ENCODE peak calls at places on chromosomes 4 and X, in nine cellular contexts. One of them, this sample, is unnamed.

GRCh38 chrX:17719651-17720050 is 17.6 kb upstream of the SCML1 start:
- DNase-seq in effector CD4-positive, alpha-beta T cell: no peak
- DNase-seq in SK-N-DZ: no peak
- DNase-seq in endodermal cell: no peak
- DNase-seq in H4: no peak
- DNase-seq in posterior vena cava: no peak
- DNase-seq in stimulated activated CD8-positive, alpha-beta memory T cell treated with anti-CD3 and anti-CD28 coated beads, Interleukin-12 subunit alpha, Interleukin-12 subunit beta, amount 100 ng/mL, for 4 hours: no peak
- DNase-seq in Calu3: no peak
- DNase-seq in midbrain: no peak
- DNase-seq in this sample: no peak

GRCh38 chr4:177484613-177485021 is 42.4 kb upstream of the AGA start:
- DNase-seq in effector CD4-positive, alpha-beta T cell: no peak
- DNase-seq in SK-N-DZ: no peak
- DNase-seq in endodermal cell: no peak
- DNase-seq in H4: peak; percentile 54
- DNase-seq in posterior vena cava: no peak
- DNase-seq in stimulated activated CD8-positive, alpha-beta memory T cell treated with anti-CD3 and anti-CD28 coated beads, Interleukin-12 subunit alpha, Interleukin-12 subunit beta, amount 100 ng/mL, for 4 hours: no peak
- DNase-seq in Calu3: peak; percentile 22
- DNase-seq in midbrain: no peak
- DNase-seq in this sample: no peak

GRCh38 chr4:109015413-109015810 is 252.6 kb upstream of the ETNPPL start:
- DNase-seq in effector CD4-positive, alpha-beta T cell: no peak
- DNase-seq in SK-N-DZ: no peak
- DNase-seq in endodermal cell: no peak
- DNase-seq in H4: no peak
- DNase-seq in posterior vena cava: no peak
- DNase-seq in stimulated activated CD8-positive, alpha-beta memory T cell treated with anti-CD3 and anti-CD28 coated beads, Interleukin-12 subunit alpha, Interleukin-12 subunit beta, amount 100 ng/mL, for 4 hours: no peak
- DNase-seq in Calu3: no peak
- DNase-seq in midbrain: no peak
- DNase-seq in this sample: no peak

GRCh38 chrX:70439016-70439415 is 5.6 kb upstream of the DLG3 start:
- DNase-seq in effector CD4-positive, alpha-beta T cell: no peak
- DNase-seq in SK-N-DZ: no peak
- DNase-seq in endodermal cell: no peak
- DNase-seq in H4: peak; percentile 40
- DNase-seq in posterior vena cava: no peak
- DNase-seq in stimulated activated CD8-positive, alpha-beta memory T cell treated with anti-CD3 and anti-CD28 coated beads, Interleukin-12 subunit alpha, Interleukin-12 subunit beta, amount 100 ng/mL, for 4 hours: no peak
- DNase-seq in Calu3: no peak
- DNase-seq in midbrain: no peak
- DNase-seq in this sample: no peak

GRCh38 chr4:55553442-55553841 is 6.7 kb upstream of the CLOCK start:
- DNase-seq in effector CD4-positive, alpha-beta T cell: no peak
- DNase-seq in SK-N-DZ: no peak
- DNase-seq in endodermal cell: peak; percentile 63
- DNase-seq in H4: peak; percentile 91
- DNase-seq in posterior vena cava: no peak
- DNase-seq in stimulated activated CD8-positive, alpha-beta memory T cell treated with anti-CD3 and anti-CD28 coated beads, Interleukin-12 subunit alpha, Interleukin-12 subunit beta, amount 100 ng/mL, for 4 hours: no peak
- DNase-seq in Calu3: no peak
- DNase-seq in midbrain: no peak
- DNase-seq in this sample: no peak

GRCh38 chr4:142547974-142548373 is 298.1 kb downstream of the INPP4B start:
- DNase-seq in effector CD4-positive, alpha-beta T cell: no peak
- DNase-seq in SK-N-DZ: no peak
- DNase-seq in endodermal cell: no peak
- DNase-seq in H4: no peak
- DNase-seq in posterior vena cava: no peak
- DNase-seq in stimulated activated CD8-positive, alpha-beta memory T cell treated with anti-CD3 and anti-CD28 coated beads, Interleukin-12 subunit alpha, Interleukin-12 subunit beta, amount 100 ng/mL, for 4 hours: no peak
- DNase-seq in Calu3: no peak
- DNase-seq in midbrain: no peak
- DNase-seq in this sample: no peak

GRCh38 chr4:10296730-10297129 is 160.5 kb downstream of the ZNF518B start:
- DNase-seq in effector CD4-positive, alpha-beta T cell: no peak
- DNase-seq in SK-N-DZ: no peak
- DNase-seq in endodermal cell: peak; percentile 53
- DNase-seq in H4: peak; percentile 51
- DNase-seq in posterior vena cava: no peak
- DNase-seq in stimulated activated CD8-positive, alpha-beta memory T cell treated with anti-CD3 and anti-CD28 coated beads, Interleukin-12 subunit alpha, Interleukin-12 subunit beta, amount 100 ng/mL, for 4 hours: no peak
- DNase-seq in Calu3: no peak
- DNase-seq in midbrain: peak; percentile 92
- DNase-seq in this sample: no peak

GRCh38 chrX:112704226-112704625 is 24.5 kb upstream of the LHFPL1 start:
- DNase-seq in effector CD4-positive, alpha-beta T cell: no peak
- DNase-seq in SK-N-DZ: no peak
- DNase-seq in endodermal cell: no peak
- DNase-seq in H4: no peak
- DNase-seq in posterior vena cava: no peak
- DNase-seq in stimulated activated CD8-positive, alpha-beta memory T cell treated with anti-CD3 and anti-CD28 coated beads, Interleukin-12 subunit alpha, Interleukin-12 subunit beta, amount 100 ng/mL, for 4 hours: no peak
- DNase-seq in Calu3: no peak
- DNase-seq in midbrain: peak; percentile 11
- DNase-seq in this sample: no peak

GRCh38 chrX:14030248-14030592 is 528 bp upstream of the GEMIN8 start:
- DNase-seq in effector CD4-positive, alpha-beta T cell: no peak
- DNase-seq in SK-N-DZ: no peak
- DNase-seq in endodermal cell: no peak
- DNase-seq in H4: no peak
- DNase-seq in posterior vena cava: no peak
- DNase-seq in stimulated activated CD8-positive, alpha-beta memory T cell treated with anti-CD3 and anti-CD28 coated beads, Interleukin-12 subunit alpha, Interleukin-12 subunit beta, amount 100 ng/mL, for 4 hours: no peak
- DNase-seq in Calu3: no peak
- DNase-seq in midbrain: no peak
- DNase-seq in this sample: no peak

GRCh38 chrX:108126661-108127060 is 35.1 kb downstream of the ATG4A start:
- DNase-seq in effector CD4-positive, alpha-beta T cell: no peak
- DNase-seq in SK-N-DZ: no peak
- DNase-seq in endodermal cell: no peak
- DNase-seq in H4: no peak
- DNase-seq in posterior vena cava: no peak
- DNase-seq in stimulated activated CD8-positive, alpha-beta memory T cell treated with anti-CD3 and anti-CD28 coated beads, Interleukin-12 subunit alpha, Interleukin-12 subunit beta, amount 100 ng/mL, for 4 hours: no peak
- DNase-seq in Calu3: no peak
- DNase-seq in midbrain: no peak
- DNase-seq in this sample: no peak

GRCh38 chr4:53128959-53129358 is 236.9 kb downstream of the SCFD2 start:
- DNase-seq in effector CD4-positive, alpha-beta T cell: no peak
- DNase-seq in SK-N-DZ: no peak
- DNase-seq in endodermal cell: no peak
- DNase-seq in H4: no peak
- DNase-seq in posterior vena cava: no peak
- DNase-seq in stimulated activated CD8-positive, alpha-beta memory T cell treated with anti-CD3 and anti-CD28 coated beads, Interleukin-12 subunit alpha, Interleukin-12 subunit beta, amount 100 ng/mL, for 4 hours: no peak
- DNase-seq in Calu3: no peak
- DNase-seq in midbrain: no peak
- DNase-seq in this sample: no peak

GRCh38 chr4:110411599-110412011 is 64.3 kb upstream of the ENPEP start:
- DNase-seq in effector CD4-positive, alpha-beta T cell: no peak
- DNase-seq in SK-N-DZ: no peak
- DNase-seq in endodermal cell: peak; percentile 93
- DNase-seq in H4: no peak
- DNase-seq in posterior vena cava: no peak
- DNase-seq in stimulated activated CD8-positive, alpha-beta memory T cell treated with anti-CD3 and anti-CD28 coated beads, Interleukin-12 subunit alpha, Interleukin-12 subunit beta, amount 100 ng/mL, for 4 hours: no peak
- DNase-seq in Calu3: no peak
- DNase-seq in midbrain: no peak
- DNase-seq in this sample: no peak

GRCh38 chr4:103075435-103075893 is 1.1 kb downstream of the SLC9B2 start:
- DNase-seq in effector CD4-positive, alpha-beta T cell: no peak
- DNase-seq in SK-N-DZ: peak; percentile 28
- DNase-seq in endodermal cell: no peak
- DNase-seq in H4: no peak
- DNase-seq in posterior vena cava: no peak
- DNase-seq in stimulated activated CD8-positive, alpha-beta memory T cell treated with anti-CD3 and anti-CD28 coated beads, Interleukin-12 subunit alpha, Interleukin-12 subunit beta, amount 100 ng/mL, for 4 hours: no peak
- DNase-seq in Calu3: no peak
- DNase-seq in midbrain: no peak
- DNase-seq in this sample: no peak

GRCh38 chr4:177393236-177393635 is 49.0 kb downstream of the AGA start:
- DNase-seq in effector CD4-positive, alpha-beta T cell: no peak
- DNase-seq in SK-N-DZ: no peak
- DNase-seq in endodermal cell: no peak
- DNase-seq in H4: no peak
- DNase-seq in posterior vena cava: no peak
- DNase-seq in stimulated activated CD8-positive, alpha-beta memory T cell treated with anti-CD3 and anti-CD28 coated beads, Interleukin-12 subunit alpha, Interleukin-12 subunit beta, amount 100 ng/mL, for 4 hours: no peak
- DNase-seq in Calu3: no peak
- DNase-seq in midbrain: no peak
- DNase-seq in this sample: no peak

GRCh38 chr4:109588176-109588575 is 28.1 kb downstream of the MCUB start:
- DNase-seq in effector CD4-positive, alpha-beta T cell: peak; percentile 7
- DNase-seq in SK-N-DZ: no peak
- DNase-seq in endodermal cell: no peak
- DNase-seq in H4: no peak
- DNase-seq in posterior vena cava: no peak
- DNase-seq in stimulated activated CD8-positive, alpha-beta memory T cell treated with anti-CD3 and anti-CD28 coated beads, Interleukin-12 subunit alpha, Interleukin-12 subunit beta, amount 100 ng/mL, for 4 hours: peak; percentile 10
- DNase-seq in Calu3: no peak
- DNase-seq in midbrain: no peak
- DNase-seq in this sample: no peak

GRCh38 chrX:12411831-12412230 is 273.6 kb downstream of the FRMPD4 start:
- DNase-seq in effector CD4-positive, alpha-beta T cell: no peak
- DNase-seq in SK-N-DZ: no peak
- DNase-seq in endodermal cell: no peak
- DNase-seq in H4: no peak
- DNase-seq in posterior vena cava: no peak
- DNase-seq in stimulated activated CD8-positive, alpha-beta memory T cell treated with anti-CD3 and anti-CD28 coated beads, Interleukin-12 subunit alpha, Interleukin-12 subunit beta, amount 100 ng/mL, for 4 hours: no peak
- DNase-seq in Calu3: no peak
- DNase-seq in midbrain: no peak
- DNase-seq in this sample: no peak

GRCh38 chr4:8328456-8328855 is 58.9 kb downstream of the HTRA3 start:
- DNase-seq in effector CD4-positive, alpha-beta T cell: no peak
- DNase-seq in SK-N-DZ: no peak
- DNase-seq in endodermal cell: peak; percentile 18
- DNase-seq in H4: no peak
- DNase-seq in posterior vena cava: peak; percentile 38
- DNase-seq in stimulated activated CD8-positive, alpha-beta memory T cell treated with anti-CD3 and anti-CD28 coated beads, Interleukin-12 subunit alpha, Interleukin-12 subunit beta, amount 100 ng/mL, for 4 hours: no peak
- DNase-seq in Calu3: no peak
- DNase-seq in midbrain: no peak
- DNase-seq in this sample: no peak

GRCh38 chrX:574355-574754 is 56.2 kb upstream of the SHOX start:
- DNase-seq in effector CD4-positive, alpha-beta T cell: no peak
- DNase-seq in SK-N-DZ: no peak
- DNase-seq in endodermal cell: no peak
- DNase-seq in H4: no peak
- DNase-seq in posterior vena cava: no peak
- DNase-seq in stimulated activated CD8-positive, alpha-beta memory T cell treated with anti-CD3 and anti-CD28 coated beads, Interleukin-12 subunit alpha, Interleukin-12 subunit beta, amount 100 ng/mL, for 4 hours: no peak
- DNase-seq in Calu3: no peak
- DNase-seq in midbrain: no peak
- DNase-seq in this sample: no peak